ENCODE peak calls at places on chromosomes 7 and 10, in eight cellular contexts. C is WTC11; J is fibroblast of the aortic adventitia; R is CD8-positive, alpha-beta memory T cell; P is effector memory CD8-positive, alpha-beta T cell; K is hypothalamus; A is lung; E is mucosa of gallbladder. H is an unnamed sample.

GRCh38 chr10:110448682-110449418 is 48.9 kb upstream of the DUSP5 start:
- DNase-seq in A (no peak), K (no peak), E (no peak), C (no peak), P (no peak), J (no peak), R (no peak), H (no peak)

GRCh38 chr7:7317850-7318249 is 135.5 kb downstream of the C1GALT1 start:
- DNase-seq in K (no peak), A (no peak), C (no peak), P (no peak), J (no peak), E (no peak), R (no peak), H (no peak)

GRCh38 chr10:31912898-31913847 is 15.5 kb downstream of the ARHGAP12 start:
- DNase-seq in J (peak; percentile 46), R (no peak), K (no peak), E (no peak), P (no peak), A (no peak), C (no peak), H (no peak)

GRCh38 chr10:97868134-97868685 is 18.6 kb downstream of the GOLGA7B start:
- DNase-seq in P (no peak), E (no peak), K (no peak), C (no peak), J (no peak), A (no peak), R (no peak), H (no peak)

GRCh38 chr10:119509909-119510451 is 32.5 kb downstream of the RGS10 start:
- DNase-seq in E (no peak), J (no peak), K (no peak), C (no peak), A (no peak), P (no peak), R (no peak), H (no peak)

GRCh38 chr7:82405291-82405690 is 38.3 kb downstream of the CACNA2D1 start:
- DNase-seq in R (no peak), A (no peak), E (no peak), P (no peak), J (no peak), C (no peak), K (no peak), H (no peak)

GRCh38 chr10:79178614-79179403 is 110.0 kb downstream of the ZMIZ1 start:
- DNase-seq in E (no peak), R (no peak), K (peak; percentile 58), J (peak; percentile 86), A (no peak), C (no peak), P (no peak), H (no peak)

GRCh38 chr7:54542920-54543539 is 855 bp downstream of the VSTM2A start:
- DNase-seq in K (no peak), R (no peak), A (no peak), E (no peak), C (peak; percentile 38), P (no peak), J (peak; percentile 20), H (no peak)

GRCh38 chr7:95725170-95725569 is 47.2 kb upstream of the DYNC1I1 start:
- DNase-seq in P (no peak), J (no peak), E (no peak), A (no peak), K (no peak), R (no peak), C (no peak), H (no peak)

GRCh38 chr10:60943372-60944158 is 420 bp downstream of the RHOBTB1 start:
- DNase-seq in J (peak; percentile 39), P (no peak), E (peak; percentile 56), R (no peak), A (peak; percentile 76), C (peak; percentile 71), K (peak; percentile 65), H (peak; percentile 79)

GRCh38 chr7:16359201-16359600 is 62.1 kb downstream of the CRPPA start:
- DNase-seq in J (peak; percentile 53), K (no peak), C (no peak), A (no peak), E (no peak), P (no peak), R (no peak), H (no peak)

GRCh38 chr7:95794917-95795515 is 22.7 kb downstream of the DYNC1I1 start:
- DNase-seq in A (no peak), R (no peak), C (no peak), E (no peak), P (no peak), K (no peak), J (peak; percentile 10), H (no peak)

GRCh38 chr10:68897336-68897741 is 3.8 kb upstream of the DDX50 start:
- DNase-seq in E (peak; percentile 64), P (peak; percentile 13), A (no peak), C (peak; percentile 46), J (peak; percentile 84), K (peak; percentile 21), R (peak; percentile 50), H (peak; percentile 17)

GRCh38 chr7:34075976-34076375 is 170.6 kb downstream of the BMPER start:
- DNase-seq in E (no peak), J (peak; percentile 82), A (no peak), P (no peak), R (no peak), C (no peak), K (no peak), H (no peak)

GRCh38 chr10:100129424-100129823 is 47.8 kb upstream of the CPN1 start:
- DNase-seq in C (no peak), K (no peak), A (no peak), R (no peak), P (no peak), E (no peak), J (no peak), H (no peak)

GRCh38 chr7:132485600-132486594 is 90.4 kb downstream of the PLXNA4 start:
- DNase-seq in P (peak; percentile 56), J (peak; percentile 96), K (no peak), C (no peak), R (peak; percentile 82), A (no peak), E (peak; percentile 23), H (no peak)

GRCh38 chr10:111560042-111560441 is 483.2 kb downstream of the ADRA2A start:
- DNase-seq in E (no peak), C (no peak), P (no peak), R (no peak), J (peak; percentile 4), A (no peak), K (no peak), H (no peak)

GRCh38 chr10:84715911-84716310 is 387.5 kb downstream of the CCSER2 start:
- DNase-seq in K (no peak), P (no peak), J (no peak), R (no peak), C (peak; percentile 69), E (no peak), A (no peak), H (no peak)

GRCh38 chr7:108335264-108335918 is 120.8 kb downstream of the NRCAM start:
- DNase-seq in E (no peak), A (no peak), P (no peak), C (no peak), J (peak; percentile 12), K (peak; percentile 34), R (no peak), H (no peak)

GRCh38 chr10:53379951-53380350 is 607.4 kb upstream of the MBL2 start:
- DNase-seq in E (no peak), P (no peak), J (no peak), A (no peak), C (no peak), K (no peak), R (no peak), H (no peak)

GRCh38 chr10:74310652-74311257 is 159.7 kb downstream of the ADK start:
- DNase-seq in E (no peak), K (no peak), P (no peak), A (no peak), C (no peak), R (no peak), J (no peak), H (no peak)

GRCh38 chr7:13920053-13920697 is 69.3 kb downstream of the ETV1 start:
- DNase-seq in R (no peak), K (no peak), C (no peak), P (no peak), A (no peak), J (peak; percentile 97), E (peak; percentile 37), H (no peak)

GRCh38 chr10:17644485-17644964 is 574 bp downstream of the STAM start:
- DNase-seq in K (no peak), R (no peak), A (no peak), P (peak; percentile 3), E (no peak), J (peak; percentile 51), C (no peak), H (peak; percentile 59)

GRCh38 chr10:133383551-133383950 is 4.5 kb downstream of the PAOX start:
- DNase-seq in C (no peak), R (no peak), A (no peak), P (no peak), J (no peak), K (no peak), E (no peak), H (no peak)

GRCh38 chr10:46069771-46070463 is 23.8 kb upstream of the MSMB start:
- DNase-seq in K (no peak), C (no peak), J (no peak), P (no peak), R (no peak), E (no peak), A (no peak), H (no peak)

GRCh38 chr10:79400567-79401004 is 44.8 kb downstream of the ZCCHC24 start:
- DNase-seq in C (peak; percentile 71), K (no peak), E (no peak), A (no peak), J (no peak), P (peak; percentile 45), R (peak; percentile 22), H (no peak)

GRCh38 chr10:6891924-6892323 is 311.8 kb upstream of the PRKCQ start:
- DNase-seq in E (no peak), R (no peak), K (no peak), J (no peak), C (no peak), A (no peak), P (no peak), H (no peak)

GRCh38 chr7:956031-956430 is 1.6 kb upstream of the ADAP1 start:
- DNase-seq in K (no peak), C (peak; percentile 7), A (no peak), R (no peak), P (no peak), J (no peak), E (no peak), H (no peak)

GRCh38 chr7:108268200-108268820 is 138.1 kb upstream of the LAMB4 start:
- DNase-seq in P (no peak), C (no peak), J (no peak), A (no peak), E (no peak), R (no peak), K (no peak), H (no peak)

GRCh38 chr7:135195968-135196629 is 15.2 kb downstream of the WDR91 start:
- DNase-seq in C (no peak), A (no peak), K (no peak), E (no peak), P (no peak), J (no peak), R (no peak), H (no peak)

H was measured in hippocampal formation.